ENCODE peak calls at places on chromosome 22, in six cellular contexts. One of them, this sample, is unnamed.

GRCh38 chr22:21450320-21450831 is 16.8 kb upstream of the TMEM191C start:
- DNase-seq in stromal cell of bone marrow: no peak
- DNase-seq in HEK293T: no peak
- DNase-seq in endothelial cell: peak
- DNase-seq in effector memory CD8-positive, alpha-beta T cell: peak
- DNase-seq in HTR-8/SVneo: no peak
- DNase-seq in this sample: no peak

GRCh38 chr22:50502628-50503474 is 4.7 kb downstream of the LMF2 start:
- DNase-seq in endothelial cell: no peak
- DNase-seq in HEK293T: no peak
- DNase-seq in HTR-8/SVneo: no peak
- DNase-seq in stromal cell of bone marrow: no peak
- DNase-seq in effector memory CD8-positive, alpha-beta T cell: no peak
- DNase-seq in this sample: no peak

GRCh38 chr22:32839776-32840571 is 38.5 kb downstream of the TIMP3 start:
- DNase-seq in HTR-8/SVneo: no peak
- DNase-seq in effector memory CD8-positive, alpha-beta T cell: no peak
- DNase-seq in endothelial cell: peak
- DNase-seq in HEK293T: no peak
- DNase-seq in stromal cell of bone marrow: peak
- DNase-seq in this sample: no peak

GRCh38 chr22:22877523-22878210 is 9.9 kb upstream of the IGLL5 start:
- DNase-seq in stromal cell of bone marrow: peak
- DNase-seq in endothelial cell: peak
- DNase-seq in HTR-8/SVneo: peak
- DNase-seq in HEK293T: peak
- DNase-seq in effector memory CD8-positive, alpha-beta T cell: peak
- DNase-seq in this sample: peak

GRCh38 chr22:37278261-37278660 is 4.0 kb upstream of the CYTH4 start:
- DNase-seq in stromal cell of bone marrow: no peak
- DNase-seq in HEK293T: no peak
- DNase-seq in effector memory CD8-positive, alpha-beta T cell: no peak
- DNase-seq in endothelial cell: no peak
- DNase-seq in HTR-8/SVneo: no peak
- DNase-seq in this sample: no peak

GRCh38 chr22:48708558-48709245 is 1119.0 kb downstream of the BRD1 start:
- DNase-seq in stromal cell of bone marrow: no peak
- DNase-seq in endothelial cell: no peak
- DNase-seq in HEK293T: no peak
- DNase-seq in HTR-8/SVneo: no peak
- DNase-seq in effector memory CD8-positive, alpha-beta T cell: no peak
- DNase-seq in this sample: no peak

GRCh38 chr22:43783777-43784176 is 28.3 kb downstream of the EFCAB6 start:
- DNase-seq in endothelial cell: no peak
- DNase-seq in HEK293T: no peak
- DNase-seq in effector memory CD8-positive, alpha-beta T cell: no peak
- DNase-seq in HTR-8/SVneo: no peak
- DNase-seq in stromal cell of bone marrow: no peak
- DNase-seq in this sample: no peak

GRCh38 chr22:29842740-29843139 is 4.7 kb upstream of the ASCC2 start:
- DNase-seq in endothelial cell: no peak
- DNase-seq in effector memory CD8-positive, alpha-beta T cell: no peak
- DNase-seq in HEK293T: no peak
- DNase-seq in HTR-8/SVneo: peak
- DNase-seq in stromal cell of bone marrow: peak
- DNase-seq in this sample: no peak

GRCh38 chr22:25368271-25368670 is 148.8 kb downstream of the CRYBB2 start:
- DNase-seq in HTR-8/SVneo: peak
- DNase-seq in stromal cell of bone marrow: peak
- DNase-seq in HEK293T: no peak
- DNase-seq in effector memory CD8-positive, alpha-beta T cell: no peak
- DNase-seq in endothelial cell: no peak
- DNase-seq in this sample: no peak

GRCh38 chr22:39800790-39801540 is 92.6 kb downstream of the ENTHD1 start:
- DNase-seq in HTR-8/SVneo: no peak
- DNase-seq in effector memory CD8-positive, alpha-beta T cell: no peak
- DNase-seq in endothelial cell: no peak
- DNase-seq in stromal cell of bone marrow: no peak
- DNase-seq in HEK293T: no peak
- DNase-seq in this sample: no peak

GRCh38 chr22:41668971-41669911 is 19.4 kb downstream of the SNU13 start:
- DNase-seq in HEK293T: no peak
- DNase-seq in endothelial cell: no peak
- DNase-seq in HTR-8/SVneo: peak
- DNase-seq in stromal cell of bone marrow: no peak
- DNase-seq in effector memory CD8-positive, alpha-beta T cell: no peak
- DNase-seq in this sample: no peak

GRCh38 chr22:49481651-49482399 is 345.8 kb downstream of the BRD1 start:
- DNase-seq in endothelial cell: no peak
- DNase-seq in stromal cell of bone marrow: no peak
- DNase-seq in effector memory CD8-positive, alpha-beta T cell: no peak
- DNase-seq in HEK293T: no peak
- DNase-seq in HTR-8/SVneo: no peak
- DNase-seq in this sample: no peak

GRCh38 chr22:22006596-22006990 is 24.0 kb upstream of the TOP3B start:
- DNase-seq in stromal cell of bone marrow: no peak
- DNase-seq in HTR-8/SVneo: no peak
- DNase-seq in HEK293T: no peak
- DNase-seq in endothelial cell: no peak
- DNase-seq in effector memory CD8-positive, alpha-beta T cell: no peak
- DNase-seq in this sample: no peak

GRCh38 chr22:44735518-44736428 is 16.6 kb upstream of the ARHGAP8 start:
- DNase-seq in endothelial cell: peak
- DNase-seq in HEK293T: peak
- DNase-seq in stromal cell of bone marrow: no peak
- DNase-seq in HTR-8/SVneo: peak
- DNase-seq in effector memory CD8-positive, alpha-beta T cell: peak
- DNase-seq in this sample: peak

This sample was measured in effector memory CD4-positive, alpha-beta T cell.